ENCODE peak calls at places on chromosomes 3 and 15, in nine cellular contexts. One of them, this sample, is unnamed.

GRCh38 chr3:60365360-60365759 is 885.9 kb downstream of the FHIT start:
- DNase-seq in HCT116: no peak
- DNase-seq in sigmoid colon: no peak
- DNase-seq in CD8-positive, alpha-beta memory T cell: no peak
- DNase-seq in body of pancreas: no peak
- DNase-seq in adrenal gland: no peak
- DNase-seq in CD8-positive, alpha-beta T cell: no peak
- DNase-seq in breast epithelium: no peak
- DNase-seq in tibial nerve: no peak
- DNase-seq in this sample: no peak

GRCh38 chr15:83206387-83206970 is 1.1 kb downstream of the HDGFL3 start:
- DNase-seq in HCT116: no peak
- DNase-seq in sigmoid colon: peak
- DNase-seq in CD8-positive, alpha-beta memory T cell: no peak
- DNase-seq in body of pancreas: no peak
- DNase-seq in adrenal gland: peak
- DNase-seq in CD8-positive, alpha-beta T cell: no peak
- DNase-seq in breast epithelium: no peak
- DNase-seq in tibial nerve: peak
- DNase-seq in this sample: no peak

GRCh38 chr3:33105341-33105943 is 8.4 kb upstream of the CRTAP start:
- DNase-seq in HCT116: no peak
- DNase-seq in sigmoid colon: no peak
- DNase-seq in CD8-positive, alpha-beta memory T cell: no peak
- DNase-seq in body of pancreas: no peak
- DNase-seq in adrenal gland: peak
- DNase-seq in CD8-positive, alpha-beta T cell: no peak
- DNase-seq in breast epithelium: no peak
- DNase-seq in tibial nerve: no peak
- DNase-seq in this sample: no peak

GRCh38 chr15:101445562-101446526 is 43.7 kb downstream of the PCSK6 start:
- DNase-seq in HCT116: no peak
- DNase-seq in sigmoid colon: peak
- DNase-seq in CD8-positive, alpha-beta memory T cell: no peak
- DNase-seq in body of pancreas: no peak
- DNase-seq in adrenal gland: no peak
- DNase-seq in CD8-positive, alpha-beta T cell: no peak
- DNase-seq in breast epithelium: no peak
- DNase-seq in tibial nerve: peak
- DNase-seq in this sample: no peak

GRCh38 chr3:109098245-109098644 is 19.7 kb downstream of the MORC1 start:
- DNase-seq in HCT116: peak
- DNase-seq in sigmoid colon: no peak
- DNase-seq in CD8-positive, alpha-beta memory T cell: no peak
- DNase-seq in body of pancreas: peak
- DNase-seq in adrenal gland: no peak
- DNase-seq in CD8-positive, alpha-beta T cell: no peak
- DNase-seq in breast epithelium: no peak
- DNase-seq in tibial nerve: no peak
- DNase-seq in this sample: no peak

GRCh38 chr15:47188766-47189507 is 528.4 kb upstream of the SEMA6D start:
- DNase-seq in HCT116: no peak
- DNase-seq in sigmoid colon: no peak
- DNase-seq in CD8-positive, alpha-beta memory T cell: no peak
- DNase-seq in body of pancreas: no peak
- DNase-seq in adrenal gland: no peak
- DNase-seq in CD8-positive, alpha-beta T cell: no peak
- DNase-seq in breast epithelium: no peak
- DNase-seq in tibial nerve: no peak
- DNase-seq in this sample: no peak

GRCh38 chr3:61221759-61222362 is 29.4 kb downstream of the FHIT start:
- DNase-seq in HCT116: no peak
- DNase-seq in sigmoid colon: no peak
- DNase-seq in CD8-positive, alpha-beta memory T cell: no peak
- DNase-seq in body of pancreas: no peak
- DNase-seq in adrenal gland: no peak
- DNase-seq in CD8-positive, alpha-beta T cell: no peak
- DNase-seq in breast epithelium: no peak
- DNase-seq in tibial nerve: no peak
- DNase-seq in this sample: no peak

GRCh38 chr3:50003766-50004278 is 63.9 kb downstream of the RBM6 start:
- DNase-seq in HCT116: no peak
- DNase-seq in sigmoid colon: no peak
- DNase-seq in CD8-positive, alpha-beta memory T cell: no peak
- DNase-seq in body of pancreas: no peak
- DNase-seq in adrenal gland: no peak
- DNase-seq in CD8-positive, alpha-beta T cell: no peak
- DNase-seq in breast epithelium: no peak
- DNase-seq in tibial nerve: no peak
- DNase-seq in this sample: no peak

GRCh38 chr3:183981990-183982658 is 35.6 kb downstream of the ABCC5 start:
- DNase-seq in HCT116: no peak
- DNase-seq in sigmoid colon: no peak
- DNase-seq in CD8-positive, alpha-beta memory T cell: no peak
- DNase-seq in body of pancreas: no peak
- DNase-seq in adrenal gland: peak
- DNase-seq in CD8-positive, alpha-beta T cell: no peak
- DNase-seq in breast epithelium: no peak
- DNase-seq in tibial nerve: no peak
- DNase-seq in this sample: no peak

DNA sequence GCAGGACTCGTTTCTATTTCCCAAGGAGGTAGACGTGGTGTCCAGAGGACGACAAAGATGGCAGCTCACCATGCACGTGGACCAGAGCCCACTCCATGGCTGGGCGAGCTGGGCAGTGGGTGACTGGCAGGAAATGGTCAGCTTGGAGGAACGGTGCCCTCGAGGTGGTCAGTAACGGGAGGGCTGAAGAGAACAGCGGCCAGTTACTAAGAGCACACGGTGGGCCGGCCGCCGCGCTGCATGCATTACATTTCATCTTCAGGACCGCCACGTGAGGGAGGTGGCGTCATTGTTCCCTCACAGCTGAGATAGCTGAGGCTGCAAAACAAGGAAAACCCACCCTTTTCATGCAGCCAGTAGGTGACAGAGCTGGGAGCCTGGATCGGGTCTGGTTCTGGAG is 52.1 kb downstream of the RGMA start:
- DNase-seq in HCT116: no peak
- DNase-seq in sigmoid colon: peak
- DNase-seq in CD8-positive, alpha-beta memory T cell: no peak
- DNase-seq in body of pancreas: no peak
- DNase-seq in adrenal gland: no peak
- DNase-seq in CD8-positive, alpha-beta T cell: no peak
- DNase-seq in breast epithelium: peak
- DNase-seq in tibial nerve: no peak
- DNase-seq in this sample: no peak
- H3K27ac ChIP-seq in HCT116: no peak
- H3K27ac ChIP-seq in sigmoid colon: peak
- H3K27ac ChIP-seq in CD8-positive, alpha-beta memory T cell: no peak
- H3K27ac ChIP-seq in body of pancreas: no peak
- H3K27ac ChIP-seq in adrenal gland: no peak
- H3K27ac ChIP-seq in CD8-positive, alpha-beta T cell: no peak
- H3K27ac ChIP-seq in breast epithelium: no peak
- H3K27ac ChIP-seq in tibial nerve: no peak
- H3K27ac ChIP-seq in this sample: no peak

GRCh38 chr15:55742927-55743614 is at the start of gene PRTG:
- DNase-seq in HCT116: no peak
- DNase-seq in sigmoid colon: peak
- DNase-seq in CD8-positive, alpha-beta memory T cell: no peak
- DNase-seq in body of pancreas: peak
- DNase-seq in adrenal gland: peak
- DNase-seq in CD8-positive, alpha-beta T cell: no peak
- DNase-seq in breast epithelium: peak
- DNase-seq in tibial nerve: peak
- DNase-seq in this sample: peak
- H3K27ac ChIP-seq in HCT116: no peak
- H3K27ac ChIP-seq in sigmoid colon: peak
- H3K27ac ChIP-seq in CD8-positive, alpha-beta memory T cell: no peak
- H3K27ac ChIP-seq in body of pancreas: no peak
- H3K27ac ChIP-seq in adrenal gland: no peak
- H3K27ac ChIP-seq in CD8-positive, alpha-beta T cell: no peak
- H3K27ac ChIP-seq in breast epithelium: peak
- H3K27ac ChIP-seq in tibial nerve: peak
- H3K27ac ChIP-seq in this sample: no peak

DNA sequence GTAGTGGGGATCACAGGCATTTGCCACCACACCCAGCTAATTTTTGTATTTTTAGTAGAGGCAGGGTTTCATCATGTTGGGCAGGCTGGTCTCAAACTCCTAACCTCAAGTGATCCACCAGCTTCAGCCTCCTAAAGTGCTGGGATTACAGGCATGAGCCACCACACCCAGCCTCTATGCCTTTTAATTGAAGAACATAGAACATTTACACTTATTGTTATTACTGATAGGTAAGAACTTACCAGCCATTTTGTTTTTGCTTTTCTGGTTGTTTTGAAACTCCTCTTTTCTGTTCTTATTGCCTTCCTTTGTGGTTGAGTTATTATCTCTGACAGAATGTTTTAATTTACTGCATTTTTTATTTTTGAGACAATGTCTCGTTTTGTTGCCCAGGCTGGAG is 29.2 kb downstream of the PCNP start:
- DNase-seq in HCT116: no peak
- DNase-seq in sigmoid colon: no peak
- DNase-seq in CD8-positive, alpha-beta memory T cell: no peak
- DNase-seq in body of pancreas: no peak
- DNase-seq in adrenal gland: peak
- DNase-seq in CD8-positive, alpha-beta T cell: no peak
- DNase-seq in breast epithelium: no peak
- DNase-seq in tibial nerve: no peak
- DNase-seq in this sample: no peak
- H3K27ac ChIP-seq in HCT116: no peak
- H3K27ac ChIP-seq in sigmoid colon: no peak
- H3K27ac ChIP-seq in CD8-positive, alpha-beta memory T cell: no peak
- H3K27ac ChIP-seq in body of pancreas: no peak
- H3K27ac ChIP-seq in adrenal gland: no peak
- H3K27ac ChIP-seq in CD8-positive, alpha-beta T cell: no peak
- H3K27ac ChIP-seq in breast epithelium: no peak
- H3K27ac ChIP-seq in tibial nerve: no peak
- H3K27ac ChIP-seq in this sample: no peak

DNA sequence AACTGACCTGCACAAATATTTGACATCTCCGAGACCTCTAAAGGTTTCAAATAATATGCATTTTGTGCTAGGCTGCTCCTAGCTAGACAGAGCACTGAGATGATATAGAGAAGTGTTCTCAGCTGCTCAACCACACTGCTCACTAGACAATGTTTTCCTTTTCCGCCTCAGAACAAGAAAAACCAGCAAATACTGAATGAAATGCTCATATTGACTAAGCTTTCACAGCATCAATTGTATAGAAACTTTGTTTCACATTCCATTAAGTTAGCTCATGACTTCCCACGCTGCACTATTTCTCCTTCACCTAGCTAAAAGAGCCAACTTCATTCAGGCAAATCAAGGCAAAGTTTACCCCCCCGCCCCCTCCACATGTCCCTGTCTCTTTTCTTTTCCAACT is 719 bp downstream of the ZNF385D start:
- DNase-seq in HCT116: no peak
- DNase-seq in sigmoid colon: no peak
- DNase-seq in CD8-positive, alpha-beta memory T cell: no peak
- DNase-seq in body of pancreas: no peak
- DNase-seq in adrenal gland: no peak
- DNase-seq in CD8-positive, alpha-beta T cell: no peak
- DNase-seq in breast epithelium: no peak
- DNase-seq in tibial nerve: no peak
- DNase-seq in this sample: no peak
- H3K27ac ChIP-seq in HCT116: no peak
- H3K27ac ChIP-seq in sigmoid colon: peak
- H3K27ac ChIP-seq in CD8-positive, alpha-beta memory T cell: no peak
- H3K27ac ChIP-seq in body of pancreas: no peak
- H3K27ac ChIP-seq in adrenal gland: no peak
- H3K27ac ChIP-seq in CD8-positive, alpha-beta T cell: no peak
- H3K27ac ChIP-seq in breast epithelium: peak
- H3K27ac ChIP-seq in tibial nerve: no peak
- H3K27ac ChIP-seq in this sample: no peak

GRCh38 chr15:77859491-77860060 is 217.9 kb downstream of the TBC1D2B start:
- DNase-seq in HCT116: no peak
- DNase-seq in sigmoid colon: peak
- DNase-seq in CD8-positive, alpha-beta memory T cell: no peak
- DNase-seq in body of pancreas: peak
- DNase-seq in adrenal gland: no peak
- DNase-seq in CD8-positive, alpha-beta T cell: no peak
- DNase-seq in breast epithelium: peak
- DNase-seq in tibial nerve: no peak
- DNase-seq in this sample: no peak
- H3K27ac ChIP-seq in HCT116: no peak
- H3K27ac ChIP-seq in sigmoid colon: no peak
- H3K27ac ChIP-seq in CD8-positive, alpha-beta memory T cell: no peak
- H3K27ac ChIP-seq in body of pancreas: peak
- H3K27ac ChIP-seq in adrenal gland: no peak
- H3K27ac ChIP-seq in CD8-positive, alpha-beta T cell: no peak
- H3K27ac ChIP-seq in breast epithelium: no peak
- H3K27ac ChIP-seq in tibial nerve: no peak
- H3K27ac ChIP-seq in this sample: no peak

DNA sequence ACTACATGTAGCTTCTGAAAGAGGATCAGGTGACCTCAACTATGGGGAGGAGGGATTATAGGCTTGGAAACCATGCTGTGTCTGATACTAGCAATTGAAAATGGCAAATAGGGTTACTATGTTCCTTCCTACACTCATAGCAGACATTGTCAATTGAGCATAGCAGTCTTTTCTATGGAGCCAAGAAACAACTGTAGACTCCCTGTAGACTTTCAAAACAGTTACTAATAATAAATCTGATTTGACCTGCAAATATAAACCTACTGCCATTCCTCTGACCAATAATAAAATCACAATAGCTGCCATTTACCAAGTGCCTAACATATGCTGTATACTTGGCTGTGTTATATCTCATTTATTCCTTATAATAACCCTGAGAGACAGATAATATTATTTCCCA is 8.5 kb upstream of the ARL14 start:
- DNase-seq in HCT116: no peak
- DNase-seq in sigmoid colon: no peak
- DNase-seq in CD8-positive, alpha-beta memory T cell: no peak
- DNase-seq in body of pancreas: no peak
- DNase-seq in adrenal gland: no peak
- DNase-seq in CD8-positive, alpha-beta T cell: no peak
- DNase-seq in breast epithelium: no peak
- DNase-seq in tibial nerve: no peak
- DNase-seq in this sample: no peak
- H3K27ac ChIP-seq in HCT116: no peak
- H3K27ac ChIP-seq in sigmoid colon: no peak
- H3K27ac ChIP-seq in CD8-positive, alpha-beta memory T cell: no peak
- H3K27ac ChIP-seq in body of pancreas: no peak
- H3K27ac ChIP-seq in adrenal gland: no peak
- H3K27ac ChIP-seq in CD8-positive, alpha-beta T cell: no peak
- H3K27ac ChIP-seq in breast epithelium: no peak
- H3K27ac ChIP-seq in tibial nerve: no peak
- H3K27ac ChIP-seq in this sample: no peak

This sample was measured in substantia nigra.